ENCODE peak calls at places on chromosome 21, in ten cellular contexts. K, Y, M, F, H, C, U, W, I and N are unnamed samples.

GRCh38 chr21:39208624-39209333 is 25.5 kb upstream of the PSMG1 start:
- DNase-seq in Y (peak), H (no peak), W (no peak), M (no peak), K (peak), C (no peak), U (no peak), F (no peak), I (no peak), N (peak)

GRCh38 chr21:29114765-29115164 is 15.7 kb upstream of the MAP3K7CL start:
- DNase-seq in C (no peak), W (no peak), K (peak), M (no peak), H (no peak), Y (no peak), I (peak), F (no peak), U (no peak), N (peak)

GRCh38 chr21:44304846-44305245 is 5.0 kb downstream of the PFKL start:
- DNase-seq in F (no peak), Y (peak), M (peak), U (peak), W (no peak), K (peak), I (no peak), C (no peak), H (no peak), N (peak)

GRCh38 chr21:45322960-45323461 is 35.3 kb upstream of the POFUT2 start:
- DNase-seq in I (no peak), U (peak), F (no peak), M (no peak), Y (no peak), W (peak), K (no peak), C (no peak), H (peak), N (no peak)

GRCh38 chr21:46068516-46069079 is 29.3 kb upstream of the COL6A2 start:
- DNase-seq in C (no peak), F (no peak), W (no peak), H (no peak), U (no peak), K (no peak), M (no peak), I (no peak), Y (no peak), N (no peak)

GRCh38 chr21:29829514-29830255 is 110.1 kb downstream of the GRIK1 start:
- DNase-seq in F (no peak), U (no peak), H (no peak), C (no peak), I (no peak), W (no peak), M (no peak), Y (peak), K (peak), N (no peak)

GRCh38 chr21:34926784-34927548 is 122.1 kb downstream of the RUNX1 start:
- DNase-seq in H (no peak), W (no peak), C (no peak), U (no peak), F (no peak), I (no peak), Y (no peak), M (no peak), K (peak), N (no peak)

GRCh38 chr21:31267644-31268043 is 76.4 kb downstream of the TIAM1 start:
- DNase-seq in W (no peak), H (no peak), U (no peak), I (no peak), K (no peak), Y (no peak), M (no peak), C (no peak), F (no peak), N (no peak)

GRCh38 chr21:34907783-34908423 is 141.2 kb downstream of the RUNX1 start:
- DNase-seq in I (no peak), W (no peak), C (no peak), H (no peak), K (no peak), U (no peak), F (no peak), Y (no peak), M (no peak), N (no peak)

GRCh38 chr21:33384851-33385331 is 18.3 kb upstream of the IFNGR2 start:
- DNase-seq in U (no peak), F (no peak), H (no peak), W (no peak), Y (no peak), M (no peak), K (no peak), C (no peak), I (no peak), N (no peak)

GRCh38 chr21:45293214-45293725 is 5.6 kb upstream of the POFUT2 start:
- DNase-seq in W (peak), F (no peak), I (no peak), K (peak), M (no peak), U (peak), C (no peak), H (peak), Y (no peak), N (no peak)

GRCh38 chr21:31394309-31394708 is 50.2 kb upstream of the TIAM1 start:
- DNase-seq in F (no peak), U (no peak), W (no peak), K (no peak), C (no peak), H (no peak), I (no peak), Y (no peak), M (no peak), N (no peak)

GRCh38 chr21:25283720-25284119 is 323.6 kb downstream of the MRPL39 start:
- DNase-seq in I (no peak), Y (peak), F (no peak), K (peak), W (no peak), H (no peak), C (peak), U (no peak), M (peak), N (peak)

GRCh38 chr21:33396966-33397365 is 6.2 kb upstream of the IFNGR2 start:
- DNase-seq in C (no peak), Y (peak), F (no peak), K (peak), W (no peak), I (no peak), M (no peak), H (no peak), U (no peak), N (no peak)

GRCh38 chr21:26795866-26796329 is 49.3 kb downstream of the ADAMTS1 start:
- DNase-seq in H (no peak), U (peak), I (peak), C (peak), K (peak), Y (peak), W (peak), M (no peak), F (no peak), N (no peak)

GRCh38 chr21:38848187-38848609 is 42.5 kb downstream of the ETS2 start:
- DNase-seq in W (no peak), F (no peak), M (no peak), C (no peak), Y (no peak), H (no peak), I (no peak), K (peak), U (no peak), N (no peak)

GRCh38 chr21:22941779-22942178 is 1943.6 kb downstream of the NCAM2 start:
- DNase-seq in U (no peak), Y (no peak), I (no peak), W (no peak), H (no peak), K (no peak), F (no peak), C (no peak), M (no peak), N (no peak)

GRCh38 chr21:43768868-43769167 is 7.3 kb downstream of the CSTB start:
- DNase-seq in H (no peak), Y (no peak), C (no peak), F (no peak), M (no peak), I (no peak), K (peak), U (no peak), W (no peak), N (peak)

GRCh38 chr21:29669416-29669815 is 270.4 kb downstream of the GRIK1 start:
- DNase-seq in I (peak), Y (no peak), H (no peak), M (no peak), W (no peak), U (no peak), F (no peak), K (peak), C (no peak), N (no peak)

GRCh38 chr21:45379171-45379900 is 25.6 kb upstream of the COL18A1 start:
- DNase-seq in K (no peak), W (peak), I (no peak), Y (no peak), U (peak), C (no peak), F (no peak), H (peak), M (no peak), N (no peak)

GRCh38 chr21:32412162-32412997 is at the start of gene EVA1C:
- DNase-seq in C (no peak), F (peak), K (peak), M (no peak), Y (peak), U (peak), W (peak), H (peak), I (no peak), N (peak)

GRCh38 chr21:39071623-39072214 is 111.5 kb downstream of the PSMG1 start:
- DNase-seq in I (no peak), Y (no peak), F (no peak), W (no peak), H (no peak), K (peak), U (no peak), C (peak), M (no peak), N (no peak)

GRCh38 chr21:41429305-41429704 is 3.3 kb downstream of the MX1 start:
- DNase-seq in I (no peak), H (no peak), U (no peak), K (no peak), F (no peak), M (no peak), C (no peak), W (no peak), Y (no peak), N (no peak)

GRCh38 chr21:37615962-37616361 is 249.4 kb downstream of the DYRK1A start:
- DNase-seq in H (no peak), K (no peak), Y (no peak), U (no peak), I (no peak), M (no peak), W (no peak), C (no peak), F (no peak), N (no peak)

GRCh38 chr21:46027855-46028493 is 46.4 kb downstream of the COL6A1 start:
- DNase-seq in U (peak), M (no peak), Y (no peak), C (peak), W (no peak), I (no peak), H (no peak), K (peak), F (no peak), N (no peak)

GRCh38 chr21:38420140-38420539 is 78.1 kb downstream of the ERG start:
- DNase-seq in W (no peak), K (no peak), H (no peak), C (no peak), U (no peak), M (no peak), F (no peak), Y (no peak), I (no peak), N (no peak)

GRCh38 chr21:46157987-46158451 is 2.6 kb upstream of the FTCD start:
- DNase-seq in C (no peak), U (no peak), I (no peak), K (no peak), Y (no peak), W (no peak), H (peak), M (no peak), F (no peak), N (no peak)

GRCh38 chr21:33917421-33917820 is 1.8 kb upstream of the ATP5PO start:
- DNase-seq in H (no peak), F (no peak), C (no peak), I (no peak), K (no peak), U (no peak), M (no peak), Y (no peak), W (no peak), N (no peak)

GRCh38 chr21:27759091-27759659 is 792.3 kb upstream of the ADAMTS5 start:
- DNase-seq in M (no peak), W (peak), Y (no peak), H (peak), K (no peak), U (no peak), I (no peak), C (no peak), F (no peak), N (peak)

GRCh38 chr21:46545911-46546310 is 59.0 kb downstream of the S100B start:
- DNase-seq in Y (no peak), U (no peak), F (no peak), C (no peak), K (no peak), W (no peak), I (no peak), H (no peak), M (no peak), N (no peak)

GRCh38 chr21:27581168-27581567 is 614.3 kb upstream of the ADAMTS5 start:
- DNase-seq in M (no peak), H (no peak), F (no peak), K (no peak), W (no peak), I (no peak), C (no peak), U (no peak), Y (no peak), N (no peak)

GRCh38 chr21:41364308-41364707 is 2.5 kb downstream of the MX2 start:
- DNase-seq in W (peak), Y (no peak), I (no peak), H (peak), U (no peak), M (no peak), F (no peak), C (no peak), K (no peak), N (no peak)

GRCh38 chr21:44345495-44345894 is 6.3 kb upstream of the CFAP410 start:
- DNase-seq in F (no peak), I (no peak), M (no peak), C (no peak), Y (no peak), W (no peak), U (no peak), K (no peak), H (no peak), N (no peak)

GRCh38 chr21:33668180-33668579 is 25.9 kb downstream of the ITSN1 start:
- DNase-seq in F (no peak), K (peak), I (no peak), Y (no peak), C (no peak), H (no peak), M (no peak), U (no peak), W (no peak), N (no peak)

GRCh38 chr21:44867999-44868700 is 5.3 kb downstream of the PTTG1IP start:
- DNase-seq in Y (no peak), F (no peak), U (peak), W (no peak), M (no peak), C (no peak), K (no peak), H (peak), I (no peak), N (no peak)

GRCh38 chr21:46052703-46053651 is 44.9 kb upstream of the COL6A2 start:
- DNase-seq in M (no peak), C (peak), H (no peak), Y (no peak), I (no peak), K (peak), W (no peak), U (no peak), F (no peak), N (no peak)

GRCh38 chr21:44618504-44618903 is 6.6 kb downstream of the KRTAP10-8 start:
- DNase-seq in W (no peak), K (peak), I (no peak), Y (no peak), U (no peak), C (no peak), H (peak), M (no peak), F (no peak), N (peak)

GRCh38 chr21:24844672-24845071 is 762.6 kb downstream of the MRPL39 start:
- DNase-seq in I (no peak), F (no peak), W (no peak), K (no peak), H (no peak), C (no peak), Y (no peak), U (no peak), M (no peak), N (no peak)

GRCh38 chr21:17440955-17441354 is 71.9 kb upstream of the CXADR start:
- DNase-seq in Y (no peak), F (no peak), W (no peak), U (no peak), C (no peak), M (no peak), H (no peak), K (peak), I (no peak), N (no peak)

GRCh38 chr21:34074283-34075098 is 1.1 kb downstream of the MRPS6 start:
- DNase-seq in F (no peak), H (no peak), U (no peak), M (no peak), K (no peak), W (no peak), C (no peak), I (no peak), Y (no peak), N (peak)

GRCh38 chr21:36257657-36258056 is 62.3 kb upstream of the MORC3 start:
- DNase-seq in H (no peak), K (no peak), W (no peak), M (no peak), C (no peak), Y (no peak), I (no peak), U (no peak), F (no peak), N (no peak)

GRCh38 chr21:36260030-36260787 is 59.8 kb upstream of the MORC3 start:
- DNase-seq in K (peak), M (peak), W (peak), H (no peak), U (peak), F (peak), Y (peak), I (peak), C (peak), N (peak)

GRCh38 chr21:36261459-36261858 is 58.5 kb upstream of the MORC3 start:
- DNase-seq in I (no peak), U (no peak), C (no peak), M (no peak), W (no peak), Y (no peak), H (no peak), K (no peak), F (no peak), N (no peak)

GRCh38 chr21:36263797-36264196 is 56.2 kb upstream of the MORC3 start:
- DNase-seq in F (no peak), M (no peak), C (no peak), I (no peak), K (no peak), W (no peak), U (no peak), Y (no peak), H (no peak), N (no peak)

GRCh38 chr21:36260802-36261201 is 59.2 kb upstream of the MORC3 start:
- DNase-seq in Y (no peak), C (no peak), K (no peak), I (no peak), F (no peak), U (no peak), M (no peak), W (no peak), H (no peak), N (no peak)
- TF ChIP-seq CTCF in Y (peak), C (no peak), K (no peak), I (no peak), F (peak), U (no peak), M (no peak), W (no peak), H (no peak), N (no peak)

GRCh38 chr21:42593007-42593814 is 60.2 kb upstream of the PDE9A start:
- DNase-seq in C (no peak), W (peak), U (peak), I (no peak), K (peak), M (peak), Y (peak), H (peak), F (peak), N (peak)
- TF ChIP-seq CTCF in C (peak), W (peak), U (peak), I (peak), K (peak), M (peak), Y (peak), H (peak), F (peak), N (peak)

GRCh38 chr21:15508554-15508953 is 221.2 kb upstream of the USP25 start:
- DNase-seq in F (no peak), W (no peak), K (no peak), Y (no peak), I (no peak), C (no peak), U (no peak), M (no peak), H (no peak), N (no peak)

GRCh38 chr21:15517394-15517793 is 212.4 kb upstream of the USP25 start:
- DNase-seq in Y (no peak), U (no peak), W (no peak), H (no peak), M (no peak), K (no peak), F (no peak), C (no peak), I (no peak), N (no peak)

GRCh38 chr21:15515908-15516307 is 213.9 kb upstream of the USP25 start:
- DNase-seq in U (no peak), F (no peak), K (no peak), Y (no peak), H (no peak), C (no peak), I (no peak), M (no peak), W (no peak), N (no peak)

DNA sequence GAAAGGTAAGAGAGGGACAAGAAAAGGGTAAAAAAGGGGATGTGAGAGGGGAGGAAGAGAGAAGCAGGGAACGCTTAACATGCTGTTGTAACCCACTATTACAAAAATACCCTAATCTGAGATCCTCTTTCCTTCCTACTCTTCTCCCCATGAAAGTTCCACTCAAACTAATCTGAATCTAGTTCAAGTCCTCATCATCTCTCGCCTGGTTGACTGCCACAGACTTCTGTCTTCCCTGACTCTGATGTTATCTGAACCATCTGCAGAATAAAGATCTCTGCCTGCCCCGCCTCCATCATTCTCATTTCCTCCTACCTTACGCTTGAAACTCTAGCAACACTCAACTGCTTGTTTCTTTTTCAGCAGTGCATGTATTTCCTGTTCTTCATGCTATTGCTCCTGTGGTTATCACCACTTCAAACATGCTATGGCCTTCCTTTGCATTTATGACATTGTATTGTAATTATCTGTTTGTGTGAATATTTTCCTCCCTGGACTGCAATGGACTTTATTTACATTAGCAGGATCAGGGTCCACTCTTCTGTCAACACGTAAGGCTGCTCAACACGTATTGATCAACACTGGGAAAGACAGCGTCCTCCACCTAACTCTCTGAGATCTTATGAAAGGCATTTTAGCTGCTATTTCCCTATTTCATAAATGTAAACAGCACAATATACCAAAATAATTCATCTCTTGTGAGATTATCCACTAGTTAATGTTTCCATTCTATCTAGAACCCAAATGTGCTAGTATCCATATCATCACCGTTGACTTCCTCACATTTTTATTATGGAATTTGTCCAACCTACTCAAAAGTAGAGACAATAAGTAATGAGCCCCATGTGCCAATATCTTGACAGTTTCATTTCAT is 215.5 kb upstream of the USP25 start:
- DNase-seq in M (peak), H (no peak), C (no peak), U (no peak), W (no peak), Y (no peak), I (no peak), F (peak), K (no peak), N (no peak)
- TF ChIP-seq CTCF in M (no peak), H (no peak), C (no peak), U (no peak), W (no peak), Y (no peak), I (no peak), F (no peak), K (no peak), N (no peak)

GRCh38 chr21:36202721-36203602 is 46.3 kb downstream of the DOP1B start:
- DNase-seq in H (no peak), K (no peak), W (no peak), C (no peak), Y (no peak), M (no peak), F (no peak), I (no peak), U (no peak), N (no peak)
- TF ChIP-seq CTCF in H (no peak), K (no peak), W (no peak), C (no peak), Y (no peak), M (no peak), F (no peak), I (no peak), U (no peak), N (no peak)

GRCh38 chr21:15729674-15730483 is at the start of gene USP25:
- DNase-seq in Y (peak), W (peak), C (no peak), H (peak), M (peak), U (peak), I (no peak), F (peak), K (peak), N (peak)
- TF ChIP-seq CTCF in Y (no peak), W (peak), C (no peak), H (no peak), M (peak), U (peak), I (no peak), F (no peak), K (peak), N (peak)